ENCODE peak calls at places on chromosomes 4 and X, in four cellular contexts. N, F, V and Q are unnamed samples.

GRCh38 chr4:155552180-155552579 is 114.5 kb upstream of the GUCY1A1 start:
- DNase-seq in N (no peak), F (no peak), V (no peak), Q (no peak)

GRCh38 chrX:119762718-119763117 is 4.3 kb downstream of the SOWAHD start:
- DNase-seq in N (no peak), F (no peak), V (peak; percentile 53), Q (no peak)

GRCh38 chr4:149140841-149141240 is 674.8 kb downstream of the IQCM start:
- DNase-seq in N (no peak), F (no peak), V (no peak), Q (no peak)

GRCh38 chr4:1460967-1461868 is 55.0 kb upstream of the NKX1-1 start:
- DNase-seq in N (no peak), F (no peak), V (no peak), Q (peak; percentile 2)

GRCh38 chr4:26474551-26474950 is 15.7 kb downstream of the CCKAR start:
- DNase-seq in N (no peak), F (no peak), V (no peak), Q (no peak)

GRCh38 chrX:45621356-45622041 is 420.8 kb upstream of the DIPK2B start:
- DNase-seq in N (no peak), F (no peak), V (no peak), Q (no peak)

GRCh38 chr4:150244600-150244999 is 166.4 kb downstream of the DCLK2 start:
- DNase-seq in N (no peak), F (no peak), V (no peak), Q (no peak)

GRCh38 chr4:157045507-157046127 is 30.3 kb upstream of the GLRB start:
- DNase-seq in N (no peak), F (no peak), V (peak; percentile 20), Q (no peak)

GRCh38 chr4:108099838-108100237 is 68.9 kb downstream of the LEF1 start:
- DNase-seq in N (no peak), F (no peak), V (no peak), Q (no peak)

GRCh38 chrX:20280938-20281337 is 14.2 kb upstream of the RPS6KA3 start:
- DNase-seq in N (no peak), F (no peak), V (no peak), Q (no peak)

GRCh38 chr4:76744253-76744921 is 153.6 kb downstream of the SOWAHB start:
- DNase-seq in N (no peak), F (no peak), V (no peak), Q (no peak)

GRCh38 chr4:181301735-181302380 is 941.3 kb upstream of the TENM3 start:
- DNase-seq in N (no peak), F (peak; percentile 28), V (peak; percentile 54), Q (no peak)

GRCh38 chr4:75031746-75032145 is 98.8 kb downstream of the PARM1 start:
- DNase-seq in N (no peak), F (no peak), V (no peak), Q (no peak)

GRCh38 chr4:164301430-164301829 is 452.5 kb upstream of the SMIM31 start:
- DNase-seq in N (no peak), F (no peak), V (no peak), Q (no peak)

GRCh38 chr4:128600996-128601857 is 208.3 kb upstream of the JADE1 start:
- DNase-seq in N (no peak), F (peak; percentile 62), V (peak; percentile 27), Q (peak; percentile 82)

GRCh38 chrX:103687073-103687695 is 685 bp upstream of the MORF4L2 start:
- DNase-seq in N (no peak), F (peak; percentile 89), V (peak; percentile 83), Q (peak; percentile 92)

GRCh38 chrX:130801901-130802300 is 101.1 kb downstream of the ENOX2 start:
- DNase-seq in N (no peak), F (no peak), V (no peak), Q (no peak)

GRCh38 chr4:26238782-26239647 is 81.8 kb upstream of the RBPJ start:
- DNase-seq in N (no peak), F (no peak), V (no peak), Q (no peak)

GRCh38 chr4:147776600-147777175 is 44.8 kb downstream of the ARHGAP10 start:
- DNase-seq in N (no peak), F (no peak), V (no peak), Q (no peak)

GRCh38 chrX:1027133-1027532 is 185.3 kb downstream of the CRLF2 start:
- DNase-seq in N (no peak), F (no peak), V (peak; percentile 69), Q (no peak)

GRCh38 chrX:7088968-7089615 is 58.4 kb upstream of the STS start:
- DNase-seq in N (no peak), F (no peak), V (peak; percentile 34), Q (no peak)

GRCh38 chr4:139556735-139557505 is 901 bp upstream of the SETD7 start:
- DNase-seq in N (no peak), F (peak; percentile 46), V (peak; percentile 79), Q (peak; percentile 60)

GRCh38 chr4:186726150-186726439 is 2.4 kb upstream of the FAT1 start:
- DNase-seq in N (no peak), F (no peak), V (no peak), Q (peak; percentile 38)

GRCh38 chrX:136907626-136908025 is 27.1 kb upstream of the RBMX start:
- DNase-seq in N (no peak), F (peak; percentile 50), V (no peak), Q (no peak)

GRCh38 chr4:54661686-54662085 is 3.9 kb downstream of the KIT start:
- DNase-seq in N (no peak), F (no peak), V (no peak), Q (no peak)

GRCh38 chr4:82287720-82288119 is 86.1 kb downstream of the HNRNPD start:
- DNase-seq in N (no peak), F (no peak), V (no peak), Q (no peak)

GRCh38 chrX:153343674-153344073 is 9.7 kb downstream of the ZNF275 start:
- DNase-seq in N (no peak), F (no peak), V (no peak), Q (no peak)